ENCODE peak calls at places on chromosomes 3 and 15, in seven cellular contexts. L is neural progenitor cell, X is mammary epithelial cell, B is K562, H is SK-N-SH, S is DND-41, W is endothelial cell of umbilical vein. U is an unnamed sample.
A peak's percentile ranks its signal among the peaks of the same experiment; 100 is the strongest.

GRCh38 chr3:5187920-5188418 is 462 bp downstream of the EDEM1 start:
- DNase-seq in L (peak; percentile 73), X (peak; percentile 35), B (peak; percentile 50), H (peak; percentile 76), S (peak; percentile 49), W (no peak), U (no peak)

GRCh38 chr3:9881440-9881839 is 1.4 kb upstream of the CIDEC start:
- DNase-seq in L (no peak), X (no peak), B (no peak), H (no peak), S (no peak), W (no peak), U (no peak)

GRCh38 chr3:158801200-158801599 is 654 bp upstream of the MFSD1 start:
- DNase-seq in L (peak; percentile 43), X (peak; percentile 21), B (no peak), H (peak; percentile 14), S (no peak), W (peak; percentile 37), U (no peak)

GRCh38 chr3:165855581-165855980 is 18.4 kb upstream of the BCHE start:
- DNase-seq in L (no peak), X (peak; percentile 79), B (no peak), H (no peak), S (no peak), W (peak; percentile 68), U (peak; percentile 74)

GRCh38 chr3:72077473-72078259 is 292.7 kb upstream of the PROK2 start:
- DNase-seq in L (no peak), X (no peak), B (no peak), H (no peak), S (no peak), W (no peak), U (no peak)

GRCh38 chr3:179304605-179305004 is 18.2 kb upstream of the ZNF639 start:
- DNase-seq in L (no peak), X (peak; percentile 9), B (peak; percentile 50), H (no peak), S (no peak), W (peak; percentile 14), U (no peak)

GRCh38 chr15:42491540-42492225 is 742 bp upstream of the ZNF106 start:
- DNase-seq in L (no peak), X (peak; percentile 41), B (no peak), H (no peak), S (no peak), W (no peak), U (peak; percentile 41)

GRCh38 chr15:95988574-95988887 is 342.0 kb upstream of the NR2F2 start:
- DNase-seq in L (no peak), X (no peak), B (peak; percentile 8), H (no peak), S (no peak), W (peak; percentile 65), U (no peak)

GRCh38 chr15:63502137-63502801 is 2.1 kb upstream of the USP3 start:
- DNase-seq in L (no peak), X (no peak), B (no peak), H (no peak), S (no peak), W (peak; percentile 29), U (no peak)

GRCh38 chr3:140276698-140277097 is 341.7 kb downstream of the CLSTN2 start:
- DNase-seq in L (peak; percentile 60), X (peak; percentile 20), B (peak; percentile 24), H (no peak), S (no peak), W (peak; percentile 5), U (no peak)

GRCh38 chr3:189630667-189631372 is 369 bp upstream of the TP63 start:
- DNase-seq in L (no peak), X (no peak), B (no peak), H (no peak), S (no peak), W (no peak), U (no peak)

GRCh38 chr3:138479355-138479964 is 45.0 kb downstream of the ESYT3 start:
- DNase-seq in L (peak; percentile 79), X (peak; percentile 15), B (peak; percentile 58), H (peak; percentile 69), S (peak; percentile 62), W (peak; percentile 55), U (no peak)

GRCh38 chr3:16821053-16821452 is 63.7 kb upstream of the PLCL2 start:
- DNase-seq in L (no peak), X (no peak), B (no peak), H (no peak), S (no peak), W (no peak), U (no peak)

GRCh38 chr3:36786921-36787890 is 22.9 kb upstream of the DCLK3 start:
- DNase-seq in L (no peak), X (no peak), B (no peak), H (no peak), S (no peak), W (no peak), U (no peak)

GRCh38 chr15:100885116-100885515 is 5.5 kb downstream of the ALDH1A3 start:
- DNase-seq in L (no peak), X (no peak), B (no peak), H (no peak), S (no peak), W (no peak), U (no peak)

GRCh38 chr3:35772364-35773009 is 133.2 kb downstream of the ARPP21 start:
- DNase-seq in L (no peak), X (peak; percentile 0), B (no peak), H (peak; percentile 12), S (no peak), W (no peak), U (no peak)

GRCh38 chr3:168559012-168559411 is 463.3 kb upstream of the GOLIM4 start:
- DNase-seq in L (no peak), X (no peak), B (no peak), H (no peak), S (no peak), W (no peak), U (no peak)

GRCh38 chr3:53803816-53804545 is 42.2 kb downstream of the CHDH start:
- DNase-seq in L (no peak), X (no peak), B (no peak), H (no peak), S (no peak), W (no peak), U (no peak)

GRCh38 chr3:160210799-160211221 is 14.4 kb upstream of the C3orf80 start:
- DNase-seq in L (no peak), X (peak; percentile 40), B (peak; percentile 31), H (no peak), S (no peak), W (peak; percentile 33), U (no peak)

GRCh38 chr15:58396181-58396580 is 35.6 kb upstream of the LIPC start:
- DNase-seq in L (no peak), X (peak; percentile 92), B (no peak), H (no peak), S (no peak), W (no peak), U (peak; percentile 68)

GRCh38 chr15:74442063-74442462 is 8.3 kb upstream of the SEMA7A start:
- DNase-seq in L (no peak), X (no peak), B (no peak), H (no peak), S (no peak), W (no peak), U (no peak)
- H3K9ac ChIP-seq in L (no peak overlapping the region), X (no peak overlapping the region), B (no peak overlapping the region), H (no peak overlapping the region), S (no peak overlapping the region), W (no peak overlapping the region), U (no peak overlapping the region)

DNA sequence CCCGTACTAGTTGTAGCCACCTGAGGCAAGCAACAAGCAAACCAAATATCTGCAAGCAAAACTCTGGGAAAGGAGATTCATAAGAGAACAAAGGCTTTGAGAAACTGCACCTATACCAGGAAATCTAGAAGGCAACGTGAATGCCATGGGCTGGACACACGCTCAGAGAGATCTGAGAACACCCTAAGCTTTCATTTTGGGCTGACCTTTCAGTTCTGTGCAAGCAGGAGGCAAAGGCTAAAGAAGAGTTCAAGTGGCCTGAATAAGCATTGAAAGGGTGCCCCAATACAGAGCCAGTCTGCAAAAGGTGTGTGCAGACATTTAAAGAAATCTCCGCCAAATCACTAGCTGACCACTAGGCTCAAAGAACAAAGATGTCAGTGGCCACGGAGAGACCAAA is 461.6 kb downstream of the PYDC2 start:
- DNase-seq in L (no peak), X (no peak), B (no peak), H (no peak), S (no peak), W (no peak), U (no peak)
- H3K79me2 ChIP-seq in L (no peaks in the 10 kb centered on the region), X (no peaks in the 10 kb centered on the region), B (no peaks in the 10 kb centered on the region), H (no peaks in the 10 kb centered on the region), S (no peaks in the 10 kb centered on the region), W (no peaks in the 10 kb centered on the region), U (no peaks in the 10 kb centered on the region)

GRCh38 chr15:59594493-59594942 is 17.1 kb upstream of the GCNT3 start:
- DNase-seq in L (no peak), X (peak; percentile 76), B (no peak), H (no peak), S (no peak), W (peak; percentile 23), U (no peak)

GRCh38 chr15:59591372-59591771 is 20.2 kb upstream of the GCNT3 start:
- DNase-seq in L (no peak), X (no peak), B (no peak), H (no peak), S (no peak), W (no peak), U (no peak)

GRCh38 chr15:59595434-59595915 is 16.1 kb upstream of the GCNT3 start:
- DNase-seq in L (no peak), X (no peak), B (no peak), H (no peak), S (no peak), W (no peak), U (no peak)

GRCh38 chr15:59596640-59597039 is 14.9 kb upstream of the GCNT3 start:
- DNase-seq in L (no peak), X (no peak), B (no peak), H (no peak), S (no peak), W (no peak), U (no peak)

GRCh38 chr15:59594991-59595390 is 16.6 kb upstream of the GCNT3 start:
- DNase-seq in L (no peak), X (no peak), B (no peak), H (no peak), S (no peak), W (no peak), U (no peak)
- H2AFZ ChIP-seq in L (no peak overlapping the region), X (peak overlapping the region; percentile 54), B (no peak overlapping the region), H (peak overlapping the region; percentile 24), S (no peak overlapping the region), W (no peak overlapping the region), U (peak overlapping the region; percentile 28)

DNA sequence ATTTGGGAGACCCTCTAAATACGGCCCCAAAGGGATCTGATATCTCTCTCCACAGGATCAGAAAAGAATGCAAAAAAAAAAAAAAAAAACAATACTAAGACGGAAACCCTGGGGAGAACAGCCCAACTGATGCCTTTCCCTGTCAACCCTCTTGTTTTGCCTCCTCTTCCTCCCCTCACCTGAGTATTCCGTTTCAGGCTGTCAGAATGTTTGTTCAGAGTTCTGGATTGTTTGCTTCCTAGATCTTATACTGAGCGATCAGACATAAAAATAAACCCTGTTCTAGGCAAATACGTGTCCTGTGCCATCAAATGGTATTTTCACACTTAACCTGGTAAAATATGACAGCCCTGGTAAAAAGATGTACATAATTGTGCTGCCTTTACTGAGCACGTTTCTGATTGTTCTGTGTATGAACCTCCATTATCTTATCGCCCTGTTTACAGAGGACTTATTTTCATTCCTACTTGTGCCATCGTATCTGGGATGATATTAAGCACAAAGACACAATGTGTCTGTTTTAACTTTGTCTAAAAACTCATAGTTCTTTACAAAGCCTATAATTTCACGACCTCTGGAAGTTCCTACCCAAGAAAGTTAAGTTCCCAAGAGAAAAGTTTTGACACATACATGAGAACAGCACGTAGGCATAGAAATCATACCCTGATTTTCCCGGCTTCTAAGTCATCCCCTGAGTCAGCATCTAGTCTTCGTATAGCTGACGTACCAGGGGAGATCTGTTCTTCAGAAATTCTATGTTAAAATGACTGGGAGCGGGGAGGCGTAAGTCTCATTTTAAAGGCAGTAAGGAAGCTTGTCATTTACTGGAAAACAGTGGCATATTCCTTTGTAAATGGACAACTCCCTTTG is 856 bp downstream of the ZBTB38 start:
- DNase-seq in L (no peak), X (no peak), B (peak; percentile 68), H (no peak), S (no peak), W (peak; percentile 77), U (no peak)
- H3K9ac ChIP-seq in L (no peak overlapping the region), X (peak overlapping the region; percentile 70), B (peak overlapping the region; percentile 95), H (peak overlapping the region; percentile 86), S (no peak overlapping the region), W (peak overlapping the region; percentile 96), U (peak overlapping the region; percentile 77)